ENCODE peak calls at places on chromosomes 2 and 18, in six cellular contexts. One of them, this sample, is unnamed.

GRCh38 chr2:107001964-107002696 is 116.2 kb upstream of the ST6GAL2 start:
- DNase-seq in tibial artery: no peak
- DNase-seq in GM12892: no peak
- DNase-seq in activated CD4-positive, alpha-beta memory T cell treated with anti-CD3 and anti-CD28 coated beads for 36 hours: no peak
- DNase-seq in fibroblast of villous mesenchyme: peak; percentile 75
- DNase-seq in posterior vena cava: no peak
- DNase-seq in this sample: no peak

GRCh38 chr18:36464126-36464651 is 166.7 kb downstream of the FHOD3 start:
- DNase-seq in GM12892: no peak
- DNase-seq in tibial artery: no peak
- DNase-seq in posterior vena cava: no peak
- DNase-seq in fibroblast of villous mesenchyme: no peak
- DNase-seq in activated CD4-positive, alpha-beta memory T cell treated with anti-CD3 and anti-CD28 coated beads for 36 hours: no peak
- DNase-seq in this sample: peak; percentile 43

GRCh38 chr18:11889284-11889683 is 18.8 kb downstream of the MPPE1 start:
- DNase-seq in activated CD4-positive, alpha-beta memory T cell treated with anti-CD3 and anti-CD28 coated beads for 36 hours: no peak
- DNase-seq in fibroblast of villous mesenchyme: no peak
- DNase-seq in GM12892: no peak
- DNase-seq in tibial artery: no peak
- DNase-seq in posterior vena cava: peak; percentile 9
- DNase-seq in this sample: no peak

GRCh38 chr2:164818149-164819136 is 23.2 kb downstream of the COBLL1 start:
- DNase-seq in fibroblast of villous mesenchyme: no peak
- DNase-seq in tibial artery: no peak
- DNase-seq in GM12892: no peak
- DNase-seq in posterior vena cava: no peak
- DNase-seq in activated CD4-positive, alpha-beta memory T cell treated with anti-CD3 and anti-CD28 coated beads for 36 hours: no peak
- DNase-seq in this sample: no peak

GRCh38 chr2:233469261-233470006 is 97.1 kb downstream of the USP40 start:
- DNase-seq in activated CD4-positive, alpha-beta memory T cell treated with anti-CD3 and anti-CD28 coated beads for 36 hours: no peak
- DNase-seq in GM12892: no peak
- DNase-seq in posterior vena cava: peak; percentile 84
- DNase-seq in fibroblast of villous mesenchyme: no peak
- DNase-seq in tibial artery: peak; percentile 59
- DNase-seq in this sample: no peak

GRCh38 chr2:138373993-138374408 is 127.6 kb upstream of the SPOPL start:
- DNase-seq in GM12892: no peak
- DNase-seq in tibial artery: no peak
- DNase-seq in fibroblast of villous mesenchyme: peak; percentile 54
- DNase-seq in posterior vena cava: no peak
- DNase-seq in activated CD4-positive, alpha-beta memory T cell treated with anti-CD3 and anti-CD28 coated beads for 36 hours: no peak
- DNase-seq in this sample: no peak

GRCh38 chr2:97911210-97911921 is 84.4 kb downstream of the TMEM131 start:
- DNase-seq in activated CD4-positive, alpha-beta memory T cell treated with anti-CD3 and anti-CD28 coated beads for 36 hours: no peak
- DNase-seq in fibroblast of villous mesenchyme: peak; percentile 75
- DNase-seq in tibial artery: no peak
- DNase-seq in GM12892: no peak
- DNase-seq in posterior vena cava: no peak
- DNase-seq in this sample: no peak

GRCh38 chr2:22281033-22281432 is 1103.9 kb upstream of the KLHL29 start:
- DNase-seq in GM12892: no peak
- DNase-seq in tibial artery: no peak
- DNase-seq in posterior vena cava: no peak
- DNase-seq in activated CD4-positive, alpha-beta memory T cell treated with anti-CD3 and anti-CD28 coated beads for 36 hours: no peak
- DNase-seq in fibroblast of villous mesenchyme: peak; percentile 3
- DNase-seq in this sample: no peak

GRCh38 chr18:63342206-63342605 is 22.6 kb upstream of the BCL2 start:
- DNase-seq in fibroblast of villous mesenchyme: peak; percentile 40
- DNase-seq in posterior vena cava: no peak
- DNase-seq in tibial artery: no peak
- DNase-seq in activated CD4-positive, alpha-beta memory T cell treated with anti-CD3 and anti-CD28 coated beads for 36 hours: peak; percentile 46
- DNase-seq in GM12892: no peak
- DNase-seq in this sample: no peak

GRCh38 chr2:234256516-234256915 is 206.0 kb downstream of the SPP2 start:
- DNase-seq in GM12892: no peak
- DNase-seq in posterior vena cava: no peak
- DNase-seq in activated CD4-positive, alpha-beta memory T cell treated with anti-CD3 and anti-CD28 coated beads for 36 hours: no peak
- DNase-seq in tibial artery: no peak
- DNase-seq in fibroblast of villous mesenchyme: no peak
- DNase-seq in this sample: no peak

GRCh38 chr2:64036343-64036742 is 17.1 kb upstream of the VPS54 start:
- DNase-seq in fibroblast of villous mesenchyme: peak; percentile 34
- DNase-seq in tibial artery: no peak
- DNase-seq in posterior vena cava: no peak
- DNase-seq in GM12892: no peak
- DNase-seq in activated CD4-positive, alpha-beta memory T cell treated with anti-CD3 and anti-CD28 coated beads for 36 hours: peak; percentile 27
- DNase-seq in this sample: no peak

This sample was measured in ascending aorta.